ENCODE peak calls at places on chromosomes 11 and 22, in nine cellular contexts. E is IMR-90; I is CD4-positive, alpha-beta T cell; K is osteoblast; Y is fibroblast of lung; J is heart right ventricle; L is upper lobe of left lung; W is lung; V is CD8-positive, alpha-beta memory T cell. D is an unnamed sample. For H3K9me3, the result is how much of the 10 kb centered on the place peaks cover.

GRCh38 chr11:22115470-22116037 is 77.3 kb upstream of the ANO5 start:
- DNase-seq in J (no peak), E (no peak), V (no peak), Y (no peak), I (no peak), W (no peak), L (no peak), K (no peak), D (no peak)

GRCh38 chr11:88341852-88342251 is 4.3 kb upstream of the CTSC start:
- DNase-seq in Y (no peak), I (no peak), K (no peak), W (no peak), L (no peak), E (no peak), J (no peak), V (no peak), D (no peak)

GRCh38 chr22:43173976-43174720 is 12.8 kb downstream of the TTLL12 start:
- DNase-seq in Y (no peak), L (no peak), J (no peak), K (peak), I (no peak), E (no peak), V (no peak), W (no peak), D (no peak)

GRCh38 chr11:2807276-2807681 is 78.3 kb downstream of the CDKN1C start:
- DNase-seq in K (peak), W (peak), J (peak), E (no peak), L (peak), I (no peak), V (no peak), Y (peak), D (no peak)

GRCh38 chr11:121210445-121210970 is 82.1 kb upstream of the SC5D start:
- DNase-seq in V (no peak), K (no peak), Y (no peak), L (no peak), J (no peak), E (no peak), W (no peak), I (no peak), D (no peak)

GRCh38 chr22:36595154-36595553 is 66.2 kb upstream of the EIF3D start:
- DNase-seq in L (no peak), V (no peak), K (no peak), E (no peak), I (no peak), W (no peak), Y (no peak), J (no peak), D (no peak)

GRCh38 chr11:19075636-19076035 is 15.1 kb upstream of the MRGPRX2 start:
- DNase-seq in I (no peak), Y (no peak), K (no peak), L (peak), J (no peak), V (no peak), E (no peak), W (no peak), D (no peak)

GRCh38 chr22:17102297-17102667 is 17.5 kb downstream of the IL17RA start:
- DNase-seq in L (no peak), W (no peak), I (no peak), J (no peak), K (peak), Y (no peak), V (no peak), E (no peak), D (no peak)

GRCh38 chr11:34052608-34053160 is 1.2 kb downstream of the CAPRIN1 start:
- DNase-seq in E (no peak), I (no peak), V (no peak), Y (no peak), L (peak), W (peak), J (no peak), K (peak), D (no peak)

GRCh38 chr11:56852131-56852530 is 103.6 kb upstream of the OR9G4 start:
- DNase-seq in W (no peak), J (no peak), L (no peak), I (no peak), Y (no peak), K (no peak), V (no peak), E (no peak), D (no peak)

GRCh38 chr11:96391698-96392307 is 2.0 kb downstream of the JRKL start:
- DNase-seq in J (no peak), L (no peak), W (no peak), E (no peak), I (no peak), K (no peak), V (no peak), Y (no peak), D (no peak)

GRCh38 chr22:32558681-32559355 is 84.2 kb downstream of the FBXO7 start:
- DNase-seq in V (no peak), I (no peak), Y (peak), W (peak), L (peak), J (peak), K (peak), E (peak), D (no peak)

GRCh38 chr22:19287076-19287724 is 4.3 kb downstream of the CLTCL1 start:
- DNase-seq in I (no peak), J (no peak), K (no peak), V (no peak), W (no peak), Y (peak), L (no peak), E (peak), D (no peak)

GRCh38 chr11:62012451-62013265 is 45.2 kb upstream of the FTH1 start:
- DNase-seq in J (no peak), I (no peak), E (peak), L (no peak), V (no peak), Y (peak), W (no peak), K (no peak), D (no peak)

GRCh38 chr11:126716456-126717083 is 284.0 kb downstream of the KIRREL3 start:
- DNase-seq in K (no peak), I (no peak), Y (peak), J (no peak), W (peak), V (no peak), L (peak), E (peak), D (peak)

GRCh38 chr11:823441-824291 is 4.1 kb upstream of the CRACR2B start:
- DNase-seq in E (no peak), J (no peak), L (no peak), V (no peak), I (no peak), W (no peak), K (no peak), Y (no peak), D (no peak)

GRCh38 chr11:82676483-82677094 is 57.1 kb downstream of the FAM181B start:
- DNase-seq in E (no peak), V (no peak), J (no peak), I (no peak), L (no peak), K (no peak), W (no peak), Y (no peak), D (no peak)

GRCh38 chr11:10390375-10390774 is 64.7 kb upstream of the AMPD3 start:
- DNase-seq in K (no peak), Y (peak), E (no peak), W (no peak), J (no peak), I (no peak), V (no peak), L (no peak), D (no peak)

GRCh38 chr11:15176646-15177163 is 62.0 kb downstream of the INSC start:
- DNase-seq in Y (no peak), E (no peak), K (no peak), V (no peak), W (no peak), J (no peak), L (no peak), I (no peak), D (no peak)

GRCh38 chr22:44497218-44497903 is 672 bp downstream of the RTL6 start:
- DNase-seq in K (peak), I (no peak), V (no peak), Y (peak), L (no peak), E (peak), W (no peak), J (no peak), D (no peak)

GRCh38 chr11:94788396-94788795 is 20.2 kb downstream of the AMOTL1 start:
- DNase-seq in L (no peak), K (no peak), I (no peak), E (no peak), Y (peak), J (no peak), W (no peak), V (no peak), D (no peak)

GRCh38 chr22:38718414-38718813 is 12.7 kb downstream of the GTPBP1 start:
- DNase-seq in K (peak), L (peak), J (no peak), W (peak), V (no peak), Y (peak), I (no peak), E (peak), D (no peak)

GRCh38 chr11:81986556-81987161 is 747.0 kb downstream of the FAM181B start:
- DNase-seq in L (no peak), J (no peak), I (no peak), E (no peak), V (no peak), Y (no peak), W (no peak), K (no peak), D (no peak)

GRCh38 chr22:30453731-30454510 is 17.9 kb downstream of the SEC14L3 start:
- DNase-seq in E (no peak), J (no peak), V (no peak), W (peak), L (peak), K (no peak), I (no peak), Y (no peak), D (no peak)

GRCh38 chr11:63858628-63859550 is 20.0 kb downstream of the MARK2 start:
- DNase-seq in J (no peak), W (no peak), Y (peak), E (peak), L (peak), K (no peak), I (no peak), V (no peak), D (no peak)

GRCh38 chr11:120489799-120490198 is 21.7 kb upstream of the GRIK4 start:
- DNase-seq in Y (no peak), W (no peak), E (no peak), K (no peak), L (no peak), J (no peak), I (no peak), V (no peak), D (no peak)

GRCh38 chr11:27611946-27612455 is 88.3 kb downstream of the BDNF start:
- DNase-seq in E (peak), V (no peak), J (no peak), K (peak), I (no peak), W (no peak), Y (no peak), L (no peak), D (no peak)

GRCh38 chr11:96551136-96551535 is 161.3 kb downstream of the JRKL start:
- DNase-seq in V (no peak), I (no peak), Y (no peak), J (no peak), W (no peak), L (no peak), K (no peak), E (no peak), D (no peak)

GRCh38 chr11:14974723-14975587 is 2.8 kb upstream of the CALCA start:
- DNase-seq in K (peak), Y (peak), W (no peak), V (peak), E (peak), L (no peak), I (peak), J (peak), D (no peak)

GRCh38 chr11:870418-870817 is 27.8 kb downstream of the TSPAN4 start:
- DNase-seq in I (no peak), L (no peak), K (no peak), W (no peak), Y (no peak), V (no peak), J (no peak), E (no peak), D (no peak)

GRCh38 chr22:19811211-19811621 is 43.5 kb downstream of the GNB1L start:
- DNase-seq in E (no peak), W (no peak), J (no peak), I (no peak), V (no peak), Y (no peak), L (peak), K (no peak), D (no peak)

GRCh38 chr11:123478352-123478986 is 48.4 kb downstream of the GRAMD1B start:
- DNase-seq in I (peak), L (peak), Y (peak), E (peak), V (peak), W (peak), K (peak), J (peak), D (peak)

GRCh38 chr11:76148941-76149613 is 57.2 kb downstream of the WNT11 start:
- DNase-seq in K (peak), E (no peak), Y (no peak), I (no peak), J (no peak), V (no peak), W (no peak), L (no peak), D (no peak)

GRCh38 chr11:44943118-44943517 is 7.6 kb downstream of the TP53I11 start:
- DNase-seq in Y (no peak), L (peak), W (peak), K (no peak), J (no peak), V (no peak), I (no peak), E (no peak), D (no peak)

GRCh38 chr11:68997124-68997994 is 15.7 kb downstream of the MRGPRF start:
- DNase-seq in K (peak), E (no peak), Y (no peak), V (no peak), W (no peak), I (no peak), J (no peak), L (peak), D (no peak)

GRCh38 chr11:12441081-12441801 is 63.9 kb downstream of the PARVA start:
- DNase-seq in J (no peak), L (no peak), E (peak), I (no peak), Y (peak), V (no peak), K (peak), W (no peak), D (no peak)

GRCh38 chr11:44539971-44540370 is 25.5 kb upstream of the CD82 start:
- DNase-seq in L (no peak), J (no peak), V (no peak), Y (no peak), K (no peak), W (no peak), I (no peak), E (no peak), D (no peak)

GRCh38 chr11:76139317-76139716 is 67.0 kb downstream of the WNT11 start:
- DNase-seq in Y (no peak), W (no peak), J (no peak), K (no peak), E (no peak), I (no peak), V (no peak), L (no peak), D (no peak)

GRCh38 chr11:96331556-96332168 is 11.3 kb downstream of the MAML2 start:
- DNase-seq in Y (no peak), W (no peak), K (no peak), I (no peak), V (no peak), E (no peak), J (no peak), L (no peak), D (no peak)

GRCh38 chr22:47175761-47176359 is 413.4 kb downstream of the TBC1D22A start:
- DNase-seq in E (no peak), L (peak), K (peak), V (no peak), W (no peak), I (no peak), J (peak), Y (no peak), D (no peak)
- H3K27ac ChIP-seq in E (no peak), L (no peak), K (no peak), V (no peak), W (peak), I (no peak), J (no peak), Y (no peak), D (no peak)

GRCh38 chr22:47570851-47571250 is 808.4 kb downstream of the TBC1D22A start:
- DNase-seq in E (no peak), W (no peak), V (no peak), K (no peak), J (no peak), I (no peak), L (no peak), Y (no peak), D (no peak)
- H3K9me3 ChIP-seq in E (under half), W (under half), V (under half), K (under half), J (under half), I (under half), L (under half), Y (under half), D (under half)

GRCh38 chr11:128715691-128716153 is 21.9 kb downstream of the FLI1 start:
- DNase-seq in J (no peak), V (no peak), Y (peak), L (no peak), E (peak), W (no peak), I (no peak), K (no peak), D (no peak)
- H3K27ac ChIP-seq in J (peak), V (no peak), Y (peak), L (peak), E (peak), W (peak), I (peak), K (peak), D (no peak)

GRCh38 chr11:70895061-70895670 is 357.2 kb downstream of the SHANK2 start:
- DNase-seq in J (no peak), I (no peak), K (peak), V (no peak), Y (no peak), E (no peak), W (no peak), L (no peak), D (no peak)

GRCh38 chr11:70900540-70900939 is 351.8 kb downstream of the SHANK2 start:
- DNase-seq in L (no peak), W (no peak), J (no peak), V (no peak), E (no peak), Y (no peak), I (no peak), K (peak), D (no peak)

GRCh38 chr11:70899616-70900015 is 352.8 kb downstream of the SHANK2 start:
- DNase-seq in K (no peak), L (no peak), E (no peak), I (no peak), Y (no peak), J (no peak), V (no peak), W (no peak), D (no peak)

GRCh38 chr11:70894566-70894965 is 357.8 kb downstream of the SHANK2 start:
- DNase-seq in I (no peak), L (no peak), V (no peak), E (no peak), J (no peak), K (peak), W (no peak), Y (no peak), D (no peak)

DNA sequence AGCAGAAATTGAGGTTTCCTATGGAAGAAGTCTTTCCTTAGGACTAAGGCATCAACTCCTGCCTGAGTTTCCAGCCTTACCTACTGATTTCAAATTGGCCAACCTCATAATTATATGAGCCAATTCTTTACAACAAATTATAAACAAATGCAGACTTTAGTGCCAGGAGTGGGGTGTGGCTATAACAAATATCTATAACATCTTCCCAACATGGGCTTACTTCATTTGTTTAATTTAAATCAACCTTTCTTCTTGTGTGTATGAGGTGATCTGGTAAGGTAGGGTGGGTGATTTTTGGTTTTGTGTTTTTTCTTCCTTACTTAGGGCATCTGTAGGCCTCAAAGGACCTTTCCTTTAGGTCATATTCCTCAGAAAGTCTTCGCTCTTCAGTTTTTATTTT is 354.9 kb downstream of the SHANK2 start:
- DNase-seq in Y (no peak), K (no peak), W (no peak), I (no peak), E (no peak), J (no peak), L (no peak), V (no peak), D (no peak)
- H3K9me3 ChIP-seq in Y (under half), K (under half), W (under half), I (under half), E (under half), J (under half), L (under half), V (under half), D (under half)

GRCh38 chr11:37841016-37841415 is 1243.0 kb upstream of the RAG2 start:
- DNase-seq in J (no peak), I (no peak), E (no peak), K (no peak), Y (peak), L (no peak), W (no peak), V (no peak), D (no peak)
- H3K27ac ChIP-seq in J (no peak), I (no peak), E (no peak), K (no peak), Y (no peak), L (no peak), W (no peak), V (no peak), D (no peak)

GRCh38 chr11:133285359-133285758 is 246.9 kb downstream of the OPCML start:
- DNase-seq in K (peak), L (no peak), W (no peak), J (no peak), E (no peak), V (no peak), I (no peak), Y (no peak), D (no peak)
- H3K9me3 ChIP-seq in K (under half), L (under half), W (under half), J (under half), E (under half), V (under half), I (under half), Y (under half), D (under half)

DNA sequence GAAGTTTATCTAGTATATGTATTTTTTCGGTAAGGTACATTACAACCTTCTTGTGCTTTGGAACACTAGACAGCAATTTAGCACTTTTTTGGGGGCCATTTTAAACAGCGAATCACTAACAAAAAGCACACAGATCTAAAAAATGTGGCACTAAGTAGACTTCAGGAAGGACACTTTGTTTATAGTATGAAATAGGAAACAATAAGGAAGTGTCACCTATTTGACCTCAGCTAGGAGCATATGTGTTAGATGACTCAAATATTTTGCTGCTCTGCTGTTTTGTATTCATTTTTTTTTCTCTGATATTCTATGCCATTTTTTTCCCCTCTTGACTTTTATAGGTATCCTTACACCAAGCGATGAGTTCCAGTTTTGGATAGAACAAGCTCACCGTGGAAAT is 5.6 kb downstream of the DYNC2H1 start:
- DNase-seq in J (no peak), W (no peak), V (no peak), I (no peak), Y (no peak), L (no peak), E (no peak), K (no peak), D (no peak)
- H3K27ac ChIP-seq in J (no peak), W (no peak), V (no peak), I (no peak), Y (no peak), L (no peak), E (no peak), K (no peak), D (no peak)

DNA sequence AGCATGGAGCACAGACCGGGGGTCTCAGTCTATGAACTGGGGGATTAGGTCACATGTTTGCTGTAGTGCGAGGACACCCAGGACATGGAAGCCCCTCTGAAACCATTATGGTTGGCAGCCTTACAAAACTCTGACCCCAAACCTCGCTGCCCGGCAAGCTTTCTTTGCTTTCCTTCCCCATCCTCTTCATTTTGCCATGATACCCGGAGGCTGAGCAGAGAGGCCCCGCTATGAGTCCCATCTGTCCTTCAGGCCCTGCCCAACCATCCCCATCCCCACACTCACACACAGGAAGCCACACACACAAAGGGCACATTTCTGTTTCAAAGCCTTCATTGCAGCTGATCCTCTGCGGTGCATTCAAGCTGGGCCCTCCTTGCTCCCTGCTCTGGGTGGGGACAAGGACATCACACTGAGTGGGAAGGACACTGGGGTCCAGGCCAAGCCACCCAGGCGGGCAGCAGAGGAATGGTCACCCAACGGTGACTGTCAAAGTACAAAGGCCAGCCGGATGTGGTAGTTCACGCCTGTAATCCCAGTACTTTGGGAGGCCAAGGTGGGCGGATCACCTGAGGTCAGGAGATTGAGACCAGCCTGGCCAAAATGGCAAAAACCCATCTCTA is 176.5 kb downstream of the CTTN start:
- DNase-seq in K (peak), V (no peak), J (no peak), Y (no peak), W (no peak), L (no peak), I (no peak), E (no peak), D (no peak)
- H3K9me3 ChIP-seq in K (under half), V (under half), J (under half), Y (under half), W (under half), L (under half), I (under half), E (under half), D (under half)